ENCODE peak calls at places on chromosomes 16 and 17, in ten cellular contexts. A, W, P, I, U, S, J, T, B and D are unnamed samples.

GRCh38 chr17:34883106-34884000 is 77.9 kb downstream of the CCT6B start:
- DNase-seq in A (peak), W (no peak), P (no peak), I (no peak), U (no peak), S (no peak), J (no peak), T (no peak), B (no peak), D (no peak)

GRCh38 chr16:2191446-2191706 is 5.0 kb downstream of the CASKIN1 start:
- DNase-seq in A (no peak), W (no peak), P (no peak), I (no peak), U (no peak), S (no peak), J (no peak), T (no peak), B (no peak), D (no peak)

GRCh38 chr17:79792371-79792871 is 4.5 kb downstream of the CBX8 start:
- DNase-seq in A (peak), W (no peak), P (no peak), I (no peak), U (no peak), S (no peak), J (no peak), T (no peak), B (no peak), D (no peak)

GRCh38 chr16:20424129-20424866 is 15.0 kb downstream of the ACSM5 start:
- DNase-seq in A (no peak), W (no peak), P (no peak), I (no peak), U (no peak), S (no peak), J (no peak), T (no peak), B (no peak), D (no peak)

GRCh38 chr16:50207652-50208051 is 54.5 kb downstream of the TENT4B start:
- DNase-seq in A (no peak), W (no peak), P (no peak), I (no peak), U (no peak), S (no peak), J (no peak), T (peak), B (no peak), D (no peak)

GRCh38 chr17:50346313-50347086 is 574 bp downstream of the XYLT2 start:
- DNase-seq in A (peak), W (peak), P (no peak), I (peak), U (peak), S (no peak), J (no peak), T (no peak), B (no peak), D (no peak)

GRCh38 chr17:76515291-76515949 is 14.2 kb upstream of the RHBDF2 start:
- DNase-seq in A (no peak), W (peak), P (peak), I (no peak), U (peak), S (peak), J (no peak), T (peak), B (no peak), D (peak)

GRCh38 chr16:30063893-30064745 is 1.4 kb upstream of the ALDOA start:
- DNase-seq in A (peak), W (peak), P (peak), I (peak), U (peak), S (no peak), J (peak), T (peak), B (no peak), D (peak)

GRCh38 chr17:38982858-38983746 is 15.9 kb upstream of the FBXO47 start:
- DNase-seq in A (peak), W (peak), P (peak), I (peak), U (no peak), S (peak), J (no peak), T (peak), B (no peak), D (peak)

GRCh38 chr16:54347961-54348360 is 61.4 kb upstream of the IRX3 start:
- DNase-seq in A (no peak), W (no peak), P (no peak), I (no peak), U (no peak), S (no peak), J (no peak), T (no peak), B (no peak), D (no peak)

GRCh38 chr17:79975498-79976134 is 60.1 kb downstream of the TBC1D16 start:
- DNase-seq in A (peak), W (no peak), P (no peak), I (no peak), U (no peak), S (no peak), J (peak), T (no peak), B (no peak), D (no peak)

GRCh38 chr16:27222499-27223225 is 19.3 kb downstream of the KDM8 start:
- DNase-seq in A (no peak), W (no peak), P (no peak), I (no peak), U (peak), S (no peak), J (peak), T (peak), B (no peak), D (no peak)

GRCh38 chr17:70636517-70637133 is 467.3 kb downstream of the KCNJ2 start:
- DNase-seq in A (peak), W (no peak), P (no peak), I (peak), U (no peak), S (peak), J (no peak), T (peak), B (no peak), D (peak)

GRCh38 chr17:57906910-57907309 is 48.3 kb downstream of the CUEDC1 start:
- DNase-seq in A (peak), W (no peak), P (no peak), I (no peak), U (no peak), S (no peak), J (no peak), T (no peak), B (no peak), D (peak)

GRCh38 chr16:119835-120234 is 18.6 kb downstream of the NPRL3 start:
- DNase-seq in A (no peak), W (no peak), P (no peak), I (no peak), U (no peak), S (no peak), J (no peak), T (no peak), B (no peak), D (no peak)

GRCh38 chr17:61199431-61200348 is 200.0 kb upstream of the TBX2 start:
- DNase-seq in A (no peak), W (no peak), P (no peak), I (no peak), U (no peak), S (no peak), J (no peak), T (no peak), B (no peak), D (no peak)

GRCh38 chr17:45838751-45839150 is 5.9 kb upstream of the SPPL2C start:
- DNase-seq in A (no peak), W (no peak), P (no peak), I (no peak), U (no peak), S (no peak), J (no peak), T (no peak), B (no peak), D (no peak)